ENCODE peak calls at places on chromosome X, in eight cellular contexts. One of them, this sample, is unnamed.

GRCh38 chrX:68980906-68981616 is 152.2 kb downstream of the EFNB1 start:
- DNase-seq in left lung: no peak
- DNase-seq in upper lobe of right lung: no peak
- DNase-seq in fibroblast of lung: no peak
- DNase-seq in GM03348: no peak
- DNase-seq in occipital lobe: no peak
- DNase-seq in activated effector memory CD4-positive, alpha-beta T cell treated with Interleukin-2 at 50 U/mL for 16 hours: no peak
- DNase-seq in ACHN: no peak
- DNase-seq in this sample: no peak

GRCh38 chrX:154799554-154800348 is 5.5 kb downstream of the MPP1 start:
- DNase-seq in left lung: no peak
- DNase-seq in upper lobe of right lung: no peak
- DNase-seq in fibroblast of lung: peak; percentile 28
- DNase-seq in GM03348: no peak
- DNase-seq in occipital lobe: no peak
- DNase-seq in activated effector memory CD4-positive, alpha-beta T cell treated with Interleukin-2 at 50 U/mL for 16 hours: no peak
- DNase-seq in ACHN: no peak
- DNase-seq in this sample: no peak

GRCh38 chrX:130024127-130024526 is 41.7 kb downstream of the BCORL1 start:
- DNase-seq in left lung: peak; percentile 84
- DNase-seq in upper lobe of right lung: peak; percentile 86
- DNase-seq in fibroblast of lung: peak; percentile 13
- DNase-seq in GM03348: peak; percentile 84
- DNase-seq in occipital lobe: no peak
- DNase-seq in activated effector memory CD4-positive, alpha-beta T cell treated with Interleukin-2 at 50 U/mL for 16 hours: peak; percentile 78
- DNase-seq in ACHN: peak; percentile 65
- DNase-seq in this sample: peak; percentile 81

GRCh38 chrX:73615022-73615421 is 52.0 kb downstream of the CHIC1 start:
- DNase-seq in left lung: no peak
- DNase-seq in upper lobe of right lung: no peak
- DNase-seq in fibroblast of lung: no peak
- DNase-seq in GM03348: no peak
- DNase-seq in occipital lobe: no peak
- DNase-seq in activated effector memory CD4-positive, alpha-beta T cell treated with Interleukin-2 at 50 U/mL for 16 hours: no peak
- DNase-seq in ACHN: no peak
- DNase-seq in this sample: no peak

GRCh38 chrX:78125148-78125547 is 14.3 kb downstream of the TAF9B start:
- DNase-seq in left lung: no peak
- DNase-seq in upper lobe of right lung: no peak
- DNase-seq in fibroblast of lung: no peak
- DNase-seq in GM03348: no peak
- DNase-seq in occipital lobe: no peak
- DNase-seq in activated effector memory CD4-positive, alpha-beta T cell treated with Interleukin-2 at 50 U/mL for 16 hours: no peak
- DNase-seq in ACHN: no peak
- DNase-seq in this sample: no peak

GRCh38 chrX:103157511-103158316 is 57.2 kb upstream of the BEX4 start:
- DNase-seq in left lung: no peak
- DNase-seq in upper lobe of right lung: no peak
- DNase-seq in fibroblast of lung: peak; percentile 33
- DNase-seq in GM03348: peak; percentile 41
- DNase-seq in occipital lobe: no peak
- DNase-seq in activated effector memory CD4-positive, alpha-beta T cell treated with Interleukin-2 at 50 U/mL for 16 hours: no peak
- DNase-seq in ACHN: peak; percentile 6
- DNase-seq in this sample: no peak

GRCh38 chrX:78673256-78673655 is 14.1 kb upstream of the RTL3 start:
- DNase-seq in left lung: no peak
- DNase-seq in upper lobe of right lung: no peak
- DNase-seq in fibroblast of lung: no peak
- DNase-seq in GM03348: no peak
- DNase-seq in occipital lobe: no peak
- DNase-seq in activated effector memory CD4-positive, alpha-beta T cell treated with Interleukin-2 at 50 U/mL for 16 hours: no peak
- DNase-seq in ACHN: no peak
- DNase-seq in this sample: no peak

GRCh38 chrX:152847281-152847680 is 16.4 kb downstream of the NSDHL start:
- DNase-seq in left lung: no peak
- DNase-seq in upper lobe of right lung: no peak
- DNase-seq in fibroblast of lung: no peak
- DNase-seq in GM03348: no peak
- DNase-seq in occipital lobe: no peak
- DNase-seq in activated effector memory CD4-positive, alpha-beta T cell treated with Interleukin-2 at 50 U/mL for 16 hours: no peak
- DNase-seq in ACHN: no peak
- DNase-seq in this sample: no peak

GRCh38 chrX:123859409-123859827 is 435 bp upstream of the XIAP start:
- DNase-seq in left lung: no peak
- DNase-seq in upper lobe of right lung: no peak
- DNase-seq in fibroblast of lung: no peak
- DNase-seq in GM03348: no peak
- DNase-seq in occipital lobe: peak; percentile 70
- DNase-seq in activated effector memory CD4-positive, alpha-beta T cell treated with Interleukin-2 at 50 U/mL for 16 hours: no peak
- DNase-seq in ACHN: no peak
- DNase-seq in this sample: no peak

GRCh38 chrX:20280938-20281337 is 14.2 kb upstream of the RPS6KA3 start:
- DNase-seq in left lung: no peak
- DNase-seq in upper lobe of right lung: no peak
- DNase-seq in fibroblast of lung: no peak
- DNase-seq in GM03348: no peak
- DNase-seq in occipital lobe: no peak
- DNase-seq in activated effector memory CD4-positive, alpha-beta T cell treated with Interleukin-2 at 50 U/mL for 16 hours: no peak
- DNase-seq in ACHN: no peak
- DNase-seq in this sample: no peak

GRCh38 chrX:67725471-67725870 is 181.7 kb downstream of the AR start:
- DNase-seq in left lung: no peak
- DNase-seq in upper lobe of right lung: no peak
- DNase-seq in fibroblast of lung: no peak
- DNase-seq in GM03348: peak; percentile 8
- DNase-seq in occipital lobe: no peak
- DNase-seq in activated effector memory CD4-positive, alpha-beta T cell treated with Interleukin-2 at 50 U/mL for 16 hours: no peak
- DNase-seq in ACHN: no peak
- DNase-seq in this sample: no peak

GRCh38 chrX:27968891-27969290 is 12.4 kb downstream of the DCAF8L1 start:
- DNase-seq in left lung: no peak
- DNase-seq in upper lobe of right lung: no peak
- DNase-seq in fibroblast of lung: no peak
- DNase-seq in GM03348: no peak
- DNase-seq in occipital lobe: no peak
- DNase-seq in activated effector memory CD4-positive, alpha-beta T cell treated with Interleukin-2 at 50 U/mL for 16 hours: no peak
- DNase-seq in ACHN: no peak
- DNase-seq in this sample: no peak

GRCh38 chrX:54824195-54824594 is 16.6 kb downstream of the MAGED2 start:
- DNase-seq in left lung: no peak
- DNase-seq in upper lobe of right lung: no peak
- DNase-seq in fibroblast of lung: no peak
- DNase-seq in GM03348: no peak
- DNase-seq in occipital lobe: no peak
- DNase-seq in activated effector memory CD4-positive, alpha-beta T cell treated with Interleukin-2 at 50 U/mL for 16 hours: no peak
- DNase-seq in ACHN: no peak
- DNase-seq in this sample: no peak

GRCh38 chrX:112851161-112851779 is 10.6 kb upstream of the AMOT start:
- DNase-seq in left lung: no peak
- DNase-seq in upper lobe of right lung: no peak
- DNase-seq in fibroblast of lung: no peak
- DNase-seq in GM03348: no peak
- DNase-seq in occipital lobe: no peak
- DNase-seq in activated effector memory CD4-positive, alpha-beta T cell treated with Interleukin-2 at 50 U/mL for 16 hours: no peak
- DNase-seq in ACHN: no peak
- DNase-seq in this sample: no peak

GRCh38 chrX:17443546-17443945 is 68.5 kb downstream of the NHS start:
- DNase-seq in left lung: no peak
- DNase-seq in upper lobe of right lung: no peak
- DNase-seq in fibroblast of lung: no peak
- DNase-seq in GM03348: peak; percentile 17
- DNase-seq in occipital lobe: no peak
- DNase-seq in activated effector memory CD4-positive, alpha-beta T cell treated with Interleukin-2 at 50 U/mL for 16 hours: no peak
- DNase-seq in ACHN: no peak
- DNase-seq in this sample: no peak

GRCh38 chrX:122046226-122046625 is 998.8 kb downstream of the GLUD2 start:
- DNase-seq in left lung: no peak
- DNase-seq in upper lobe of right lung: no peak
- DNase-seq in fibroblast of lung: no peak
- DNase-seq in GM03348: no peak
- DNase-seq in occipital lobe: no peak
- DNase-seq in activated effector memory CD4-positive, alpha-beta T cell treated with Interleukin-2 at 50 U/mL for 16 hours: no peak
- DNase-seq in ACHN: no peak
- DNase-seq in this sample: no peak

GRCh38 chrX:283115-283845 is 2.1 kb downstream of the PLCXD1 start:
- DNase-seq in left lung: peak; percentile 90
- DNase-seq in upper lobe of right lung: peak; percentile 91
- DNase-seq in fibroblast of lung: peak; percentile 87
- DNase-seq in GM03348: peak; percentile 86
- DNase-seq in occipital lobe: no peak
- DNase-seq in activated effector memory CD4-positive, alpha-beta T cell treated with Interleukin-2 at 50 U/mL for 16 hours: peak; percentile 82
- DNase-seq in ACHN: peak; percentile 73
- DNase-seq in this sample: peak; percentile 94